ENCODE peak calls at places on chromosomes 7 and 10, in six cellular contexts. L, B, C, F, V and O are unnamed samples.

GRCh38 chr10:111077715-111078504 is 1.1 kb downstream of the ADRA2A start:
- DNase-seq in L (peak; percentile 61), F (peak; percentile 17), V (peak; percentile 19), C (no peak), B (peak; percentile 19), O (peak; percentile 24)

GRCh38 chr7:68785036-68785435 is 813.2 kb upstream of the AUTS2 start:
- DNase-seq in B (no peak), V (peak; percentile 6), F (no peak), L (no peak), C (peak; percentile 25), O (no peak)

GRCh38 chr10:3775671-3776551 is 9.1 kb downstream of the KLF6 start:
- DNase-seq in B (peak; percentile 63), V (no peak), C (peak; percentile 47), F (no peak), L (no peak), O (no peak)

GRCh38 chr7:74141705-74142104 is 32.5 kb upstream of the EIF4H start:
- DNase-seq in V (no peak), C (no peak), F (peak; percentile 23), L (no peak), B (no peak), O (no peak)

GRCh38 chr7:11702938-11703337 is 129.1 kb downstream of the THSD7A start:
- DNase-seq in F (no peak), B (no peak), L (no peak), V (no peak), C (no peak), O (no peak)

GRCh38 chr10:131141645-131142445 is 169.7 kb downstream of the TCERG1L start:
- DNase-seq in C (no peak), F (no peak), B (no peak), V (no peak), L (no peak), O (no peak)

GRCh38 chr7:80833289-80834104 is 85.4 kb downstream of the SEMA3C start:
- DNase-seq in L (no peak), B (no peak), V (no peak), F (no peak), C (peak; percentile 35), O (no peak)

GRCh38 chr10:48695636-48696534 is 11.2 kb downstream of the WDFY4 start:
- DNase-seq in B (no peak), L (no peak), F (no peak), V (no peak), C (no peak), O (no peak)

GRCh38 chr10:43308986-43309385 is 42.1 kb upstream of the RASGEF1A start:
- DNase-seq in F (no peak), L (peak; percentile 9), C (no peak), V (peak; percentile 28), B (no peak), O (no peak)

GRCh38 chr7:96778263-96778662 is 68.6 kb upstream of the SEM1 start:
- DNase-seq in L (no peak), F (no peak), B (peak; percentile 35), V (no peak), C (no peak), O (no peak)

GRCh38 chr7:54349259-54349658 is 192.9 kb upstream of the VSTM2A start:
- DNase-seq in V (no peak), C (no peak), L (no peak), F (no peak), B (no peak), O (no peak)

GRCh38 chr10:3095373-3096139 is 28.2 kb downstream of the PFKP start:
- DNase-seq in L (peak; percentile 58), B (no peak), F (peak; percentile 82), V (no peak), C (peak; percentile 98), O (no peak)

GRCh38 chr10:71374481-71375233 is 22.1 kb upstream of the CDH23 start:
- DNase-seq in C (no peak), V (no peak), L (no peak), F (no peak), B (no peak), O (no peak)

GRCh38 chr10:78149193-78149592 is 115.5 kb downstream of the RPS24 start:
- DNase-seq in L (no peak), F (no peak), B (no peak), C (peak; percentile 6), V (no peak), O (no peak)

GRCh38 chr7:137961200-137962177 is 40.4 kb downstream of the CREB3L2 start:
- DNase-seq in F (peak; percentile 22), B (no peak), L (peak; percentile 62), V (no peak), C (no peak), O (peak; percentile 67)

GRCh38 chr7:98974906-98975816 is 96.8 kb downstream of the TRRAP start:
- DNase-seq in C (no peak), L (no peak), V (no peak), B (no peak), F (no peak), O (no peak)

GRCh38 chr10:131926253-131926652 is 25.4 kb downstream of the PPP2R2D start:
- DNase-seq in V (no peak), C (no peak), B (no peak), F (no peak), L (no peak), O (no peak)

GRCh38 chr7:51786284-51786683 is 469.7 kb upstream of the COBL start:
- DNase-seq in F (no peak), L (no peak), B (no peak), V (no peak), C (no peak), O (no peak)

GRCh38 chr10:103197177-103197576 is 4.1 kb upstream of the NT5C2 start:
- DNase-seq in V (peak; percentile 40), C (peak; percentile 72), B (no peak), F (peak; percentile 59), L (no peak), O (no peak)

GRCh38 chr10:21172774-21173432 is 275.8 kb upstream of the NEBL start:
- DNase-seq in L (peak; percentile 29), B (peak; percentile 20), C (no peak), F (peak; percentile 3), V (peak; percentile 28), O (peak; percentile 18)

GRCh38 chr7:11607676-11608075 is 224.3 kb downstream of the THSD7A start:
- DNase-seq in F (no peak), B (no peak), L (no peak), C (no peak), V (no peak), O (no peak)

GRCh38 chr7:16359201-16359600 is 62.1 kb downstream of the CRPPA start:
- DNase-seq in F (no peak), L (no peak), C (no peak), V (no peak), B (no peak), O (no peak)

GRCh38 chr7:44617225-44617885 is 10.9 kb downstream of the OGDH start:
- DNase-seq in B (no peak), V (no peak), C (no peak), F (peak; percentile 61), L (peak; percentile 48), O (peak; percentile 24)

GRCh38 chr10:93541402-93542357 is 24.8 kb upstream of the FFAR4 start:
- DNase-seq in B (peak; percentile 74), L (no peak), F (peak; percentile 15), V (peak; percentile 9), C (peak; percentile 56), O (no peak)

GRCh38 chr10:83037653-83038052 is 1101.7 kb upstream of the GHITM start:
- DNase-seq in V (no peak), C (no peak), F (no peak), B (no peak), L (no peak), O (no peak)

GRCh38 chr7:138465046-138465445 is 5.0 kb downstream of the TRIM24 start:
- DNase-seq in F (no peak), V (no peak), C (no peak), B (no peak), L (no peak), O (no peak)

DNA sequence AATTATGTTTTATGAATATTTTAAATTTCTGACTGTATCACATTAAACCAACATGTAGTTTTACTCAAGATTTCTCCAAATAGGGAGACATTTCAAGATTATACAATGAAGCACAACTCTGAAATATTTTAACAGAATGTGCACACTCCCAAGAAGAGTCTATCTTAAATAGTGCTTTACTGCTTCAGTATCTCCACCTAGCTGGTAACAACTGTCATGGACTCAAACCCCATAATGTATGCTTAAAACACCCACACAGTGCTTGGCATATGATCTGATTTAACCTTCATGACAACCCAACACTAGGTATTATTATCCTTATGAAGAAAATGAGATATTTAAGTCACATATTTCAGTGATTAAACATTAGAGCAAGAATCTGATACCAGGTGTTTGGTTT is 45.9 kb downstream of the ASZ1 start:
- DNase-seq in C (peak; percentile 14), V (no peak), F (no peak), B (no peak), L (no peak), O (no peak)
- TF ChIP-seq CTCF in C (no peak), V (no peak), F (no peak), B (no peak), L (peak; percentile 18), O (peak; percentile 7)

GRCh38 chr10:91296471-91296870 is 76.0 kb downstream of the PCGF5 start:
- DNase-seq in V (no peak), L (no peak), F (no peak), B (no peak), C (peak; percentile 62), O (no peak)
- TF ChIP-seq CTCF in V (no peak), L (peak; percentile 38), F (no peak), B (no peak), C (peak; percentile 37), O (peak; percentile 33)

GRCh38 chr7:151549083-151549482 is 29.4 kb upstream of the RHEB start:
- DNase-seq in V (no peak), L (no peak), F (no peak), B (no peak), C (no peak), O (no peak)

GRCh38 chr7:151551820-151552219 is 32.1 kb upstream of the RHEB start:
- DNase-seq in B (no peak), F (no peak), C (no peak), L (no peak), V (no peak), O (no peak)

GRCh38 chr7:151549644-151550043 is 29.9 kb upstream of the RHEB start:
- DNase-seq in F (no peak), L (no peak), V (no peak), C (no peak), B (no peak), O (no peak)

GRCh38 chr7:151552352-151553028 is 32.8 kb upstream of the RHEB start:
- DNase-seq in V (peak; percentile 83), B (no peak), C (no peak), F (no peak), L (no peak), O (no peak)

DNA sequence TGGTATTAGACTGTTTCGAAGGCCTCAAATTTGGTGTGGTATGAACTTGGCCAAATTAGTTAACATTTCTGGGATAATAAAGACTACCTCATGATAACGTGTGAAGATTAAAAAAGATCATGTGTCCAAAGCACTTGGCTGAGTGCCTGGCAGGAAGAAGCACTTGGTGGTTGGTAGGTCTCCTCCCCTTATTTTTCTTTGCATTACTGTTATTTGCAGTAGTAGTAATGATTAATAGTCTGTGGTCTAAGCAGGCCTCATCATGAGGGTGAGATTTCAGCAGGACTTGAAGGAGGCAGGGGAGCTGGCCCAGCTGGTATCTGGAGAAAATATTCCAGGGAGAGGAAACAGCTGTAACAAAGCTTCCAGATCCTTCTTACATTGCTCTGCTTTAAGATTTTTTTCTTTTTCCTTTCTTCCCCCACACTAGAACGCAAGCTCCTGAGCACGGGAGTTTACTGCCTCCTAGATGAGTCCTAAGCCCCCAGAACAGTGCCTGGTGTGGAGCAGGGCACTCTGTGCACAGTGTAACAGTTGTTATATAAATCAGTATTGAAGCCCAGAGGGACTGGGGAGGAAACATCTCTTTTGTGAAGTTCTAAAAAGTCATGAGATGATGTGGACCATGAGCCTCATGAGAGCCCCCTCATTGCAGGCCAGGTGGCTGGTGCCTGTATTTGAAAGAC is 31.0 kb upstream of the RHEB start:
- DNase-seq in C (peak; percentile 77), F (no peak), L (no peak), V (peak; percentile 48), B (no peak), O (no peak)
- TF ChIP-seq CTCF in C (no peak), F (no peak), L (no peak), V (no peak), B (no peak), O (no peak)

GRCh38 chr7:47991741-47992311 is 12.4 kb upstream of the HUS1 start:
- DNase-seq in C (peak; percentile 74), F (peak; percentile 97), B (peak; percentile 87), L (peak; percentile 88), V (peak; percentile 76), O (peak; percentile 92)
- TF ChIP-seq CTCF in C (peak; percentile 55), F (peak; percentile 53), B (no peak), L (peak; percentile 89), V (no peak), O (peak; percentile 80)